ENCODE peak calls at places on chromosome 19, in four cellular contexts. J, R, T and Z are unnamed samples.

GRCh38 chr19:16584825-16585801 is 12.9 kb upstream of the SLC35E1 start:
- DNase-seq in J (peak; percentile 42), R (no peak), T (no peak), Z (no peak)

GRCh38 chr19:844300-844971 is 3.6 kb downstream of the PRTN3 start:
- DNase-seq in J (no peak), R (no peak), T (no peak), Z (no peak)

GRCh38 chr19:8846819-8847218 is 14.6 kb downstream of the MBD3L1 start:
- DNase-seq in J (no peak), R (no peak), T (no peak), Z (no peak)

GRCh38 chr19:50870417-50871089 is 2.7 kb upstream of the KLK2 start:
- DNase-seq in J (peak; percentile 94), R (peak; percentile 12), T (peak; percentile 44), Z (no peak)

GRCh38 chr19:2582984-2583956 is 107.3 kb downstream of the GADD45B start:
- DNase-seq in J (no peak), R (no peak), T (no peak), Z (no peak)

GRCh38 chr19:7705387-7706187 is 3.7 kb upstream of the FCER2 start:
- DNase-seq in J (no peak), R (no peak), T (no peak), Z (no peak)

GRCh38 chr19:30669329-30670010 is 297.3 kb downstream of the ZNF536 start:
- DNase-seq in J (peak; percentile 47), R (peak; percentile 30), T (peak; percentile 86), Z (peak; percentile 71)

GRCh38 chr19:42529248-42529764 is 1.0 kb upstream of the CEACAM1 start:
- DNase-seq in J (peak; percentile 72), R (peak; percentile 78), T (peak; percentile 80), Z (peak; percentile 75)

GRCh38 chr19:13623686-13624405 is 117.6 kb upstream of the CACNA1A start:
- DNase-seq in J (no peak), R (no peak), T (peak; percentile 14), Z (no peak)

GRCh38 chr19:18419699-18420460 is 682 bp downstream of the SSBP4 start:
- DNase-seq in J (peak; percentile 34), R (peak; percentile 55), T (no peak), Z (no peak)

GRCh38 chr19:41604831-41605230 is 22.0 kb downstream of the CEACAM4 start:
- DNase-seq in J (no peak), R (no peak), T (no peak), Z (no peak)

GRCh38 chr19:30898353-30899103 is 450.7 kb downstream of the TSHZ3 start:
- DNase-seq in J (no peak), R (no peak), T (no peak), Z (no peak)

GRCh38 chr19:28333909-28334308 is 879.0 kb downstream of the UQCRFS1 start:
- DNase-seq in J (no peak), R (no peak), T (no peak), Z (no peak)

GRCh38 chr19:7397687-7398086 is 49.0 kb downstream of the ARHGEF18 start:
- DNase-seq in J (no peak), R (peak; percentile 56), T (no peak), Z (no peak)

GRCh38 chr19:50333235-50333736 is 4.1 kb upstream of the KCNC3 start:
- DNase-seq in J (peak; percentile 89), R (peak; percentile 72), T (peak; percentile 94), Z (peak; percentile 82)

GRCh38 chr19:15113245-15114152 is 6.3 kb downstream of the SYDE1 start:
- DNase-seq in J (no peak), R (peak; percentile 32), T (peak; percentile 38), Z (no peak)

GRCh38 chr19:29010276-29010675 is 202.7 kb downstream of the UQCRFS1 start:
- DNase-seq in J (no peak), R (no peak), T (no peak), Z (no peak)

GRCh38 chr19:53792721-53793433 is 31.2 kb downstream of the NLRP12 start:
- DNase-seq in J (peak; percentile 85), R (peak; percentile 88), T (peak; percentile 93), Z (peak; percentile 84)

GRCh38 chr19:41500443-41500842 is 57.5 kb downstream of the ERICH4 start:
- DNase-seq in J (no peak), R (no peak), T (no peak), Z (no peak)

GRCh38 chr19:16078759-16079707 is 2.7 kb downstream of the TPM4 start:
- DNase-seq in J (peak; percentile 86), R (peak; percentile 79), T (no peak), Z (peak; percentile 33)

GRCh38 chr19:10644351-10645007 is 9.7 kb upstream of the ILF3 start:
- DNase-seq in J (peak; percentile 92), R (peak; percentile 74), T (peak; percentile 93), Z (peak; percentile 91)

GRCh38 chr19:12884926-12885748 is 1.9 kb downstream of the KLF1 start:
- DNase-seq in J (peak; percentile 92), R (peak; percentile 29), T (peak; percentile 99), Z (peak; percentile 42)

GRCh38 chr19:34067861-34068271 is 104.4 kb upstream of the LSM14A start:
- DNase-seq in J (no peak), R (no peak), T (no peak), Z (no peak)

GRCh38 chr19:15732388-15732787 is 4.6 kb downstream of the OR10H2 start:
- DNase-seq in J (no peak), R (no peak), T (no peak), Z (no peak)

GRCh38 chr19:12932392-12933286 is 872 bp downstream of the FARSA start:
- DNase-seq in J (no peak), R (no peak), T (no peak), Z (no peak)

GRCh38 chr19:7602240-7602934 is 6.7 kb downstream of the CAMSAP3 start:
- DNase-seq in J (no peak), R (no peak), T (no peak), Z (no peak)

GRCh38 chr19:55341191-55342043 is 1.7 kb downstream of the KMT5C start:
- DNase-seq in J (peak; percentile 95), R (peak; percentile 40), T (peak; percentile 83), Z (peak; percentile 67)

GRCh38 chr19:52640916-52641315 is 2.8 kb upstream of the ZNF83 start:
- DNase-seq in J (peak; percentile 65), R (no peak), T (peak; percentile 86), Z (no peak)

GRCh38 chr19:58558066-58558622 is at the start of gene UBE2M:
- DNase-seq in J (peak; percentile 57), R (no peak), T (peak; percentile 56), Z (no peak)

GRCh38 chr19:13834308-13834790 is 39.1 kb downstream of the ZSWIM4 start:
- DNase-seq in J (no peak), R (no peak), T (no peak), Z (no peak)

GRCh38 chr19:14450168-14450874 is 17.2 kb downstream of the PKN1 start:
- DNase-seq in J (peak; percentile 99), R (peak; percentile 33), T (peak; percentile 100), Z (peak; percentile 99)

GRCh38 chr19:30229524-30230174 is 142.5 kb upstream of the ZNF536 start:
- DNase-seq in J (no peak), R (no peak), T (no peak), Z (peak; percentile 51)

GRCh38 chr19:29690842-29691241 is 24.2 kb downstream of the C19orf12 start:
- DNase-seq in J (peak; percentile 80), R (peak; percentile 67), T (peak; percentile 43), Z (peak; percentile 53)

GRCh38 chr19:6229951-6230712 is 49.6 kb downstream of the MLLT1 start:
- DNase-seq in J (no peak), R (no peak), T (no peak), Z (no peak)

GRCh38 chr19:6233051-6233826 is 46.5 kb downstream of the MLLT1 start:
- DNase-seq in J (no peak), R (no peak), T (no peak), Z (no peak)

GRCh38 chr19:6229216-6229913 is 50.4 kb downstream of the MLLT1 start:
- DNase-seq in J (no peak), R (no peak), T (no peak), Z (no peak)

GRCh38 chr19:6232567-6232966 is 47.2 kb downstream of the MLLT1 start:
- DNase-seq in J (no peak), R (no peak), T (no peak), Z (no peak)

DNA sequence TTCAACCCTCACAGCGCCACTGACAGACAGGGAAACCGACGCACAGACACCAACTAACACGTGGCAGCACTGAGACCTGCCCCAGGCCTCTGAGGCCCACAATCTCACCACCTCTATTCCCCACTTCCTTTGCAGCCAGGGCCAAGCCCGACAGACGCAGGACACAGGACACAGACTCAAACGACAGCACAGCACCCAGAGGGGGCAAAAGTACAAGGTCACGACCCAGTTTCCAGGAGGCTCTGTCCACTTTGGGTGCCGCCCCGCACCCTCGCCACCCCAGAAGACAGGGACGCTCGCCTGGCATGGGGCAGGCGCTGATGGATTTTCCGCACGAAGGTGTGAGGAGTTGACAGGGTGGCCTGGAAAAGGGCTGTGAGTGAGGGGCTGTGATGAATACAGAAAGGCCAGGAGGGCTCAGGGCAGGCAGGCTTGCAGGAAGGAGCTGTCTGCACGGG is 48.8 kb downstream of the MLLT1 start:
- DNase-seq in J (no peak), R (no peak), T (no peak), Z (no peak)
- TF ChIP-seq ELF4 in J (no peak), R (no peak), T (no peak), Z (no peak)

GRCh38 chr19:43957891-43958290 is 6.9 kb downstream of the ZNF221 start:
- DNase-seq in J (no peak), R (peak; percentile 59), T (no peak), Z (no peak)
- TF ChIP-seq ELF4 in J (no peak), R (no peak), T (no peak), Z (no peak)

GRCh38 chr19:4694211-4694987 is 24.3 kb upstream of the MYDGF start:
- DNase-seq in J (peak; percentile 69), R (no peak), T (no peak), Z (no peak)
- TF ChIP-seq ELF4 in J (no peak), R (no peak), T (no peak), Z (no peak)

GRCh38 chr19:46885411-46885810 is 24.6 kb downstream of the ARHGAP35 start:
- DNase-seq in J (no peak), R (no peak), T (no peak), Z (no peak)
- TF ChIP-seq ELF4 in J (no peak), R (no peak), T (no peak), Z (no peak)

GRCh38 chr19:40237791-40238190 is 11.3 kb upstream of the CCNP start:
- DNase-seq in J (no peak), R (no peak), T (no peak), Z (no peak)

GRCh38 chr19:40236366-40236765 is 9.9 kb upstream of the CCNP start:
- DNase-seq in J (no peak), R (no peak), T (no peak), Z (no peak)

GRCh38 chr19:40234429-40235237 is 8.1 kb upstream of the CCNP start:
- DNase-seq in J (no peak), R (no peak), T (no peak), Z (no peak)

GRCh38 chr19:40235238-40236025 is 8.9 kb upstream of the CCNP start:
- DNase-seq in J (no peak), R (no peak), T (peak; percentile 56), Z (no peak)

GRCh38 chr19:40236026-40236355 is 9.5 kb upstream of the CCNP start:
- DNase-seq in J (no peak), R (no peak), T (no peak), Z (no peak)
- TF ChIP-seq ELF4 in J (no peak), R (no peak), T (no peak), Z (no peak)